ENCODE peak calls at places on chromosomes 12 and 14, in ten cellular contexts. K is astrocyte of the hippocampus; S is CD4-positive, CD25-positive, alpha-beta regulatory T cell; P is Right ventricle myocardium superior; Y is NAMALWA; R is iPS DF 19.7; I is frontal cortex; Z is right lobe of liver; Q is ecto neural progenitor cell; T is glomerular endothelial cell. B is an unnamed sample.

GRCh38 chr12:13242926-13243325 is 46.4 kb downstream of the EMP1 start:
- DNase-seq in K (no peak), S (no peak), P (no peak), Y (no peak), R (no peak), I (no peak), Z (no peak), Q (no peak), T (no peak), B (no peak)

GRCh38 chr12:69570545-69571399 is 14.5 kb upstream of the CCT2 start:
- DNase-seq in K (peak), S (peak), P (no peak), Y (peak), R (no peak), I (no peak), Z (no peak), Q (no peak), T (peak), B (peak)

GRCh38 chr14:89681086-89682018 is 264.3 kb upstream of the FOXN3 start:
- DNase-seq in K (no peak), S (peak), P (no peak), Y (no peak), R (no peak), I (no peak), Z (no peak), Q (no peak), T (no peak), B (no peak)

GRCh38 chr14:77000340-77001235 is 27.9 kb downstream of the IRF2BPL start:
- DNase-seq in K (peak), S (no peak), P (peak), Y (peak), R (no peak), I (no peak), Z (no peak), Q (no peak), T (no peak), B (no peak)

GRCh38 chr12:111767362-111768158 is 827 bp downstream of the ALDH2 start:
- DNase-seq in K (peak), S (no peak), P (peak), Y (no peak), R (no peak), I (no peak), Z (no peak), Q (peak), T (no peak), B (no peak)

GRCh38 chr12:71955946-71956345 is 17.3 kb downstream of the TPH2 start:
- DNase-seq in K (peak), S (no peak), P (no peak), Y (no peak), R (no peak), I (no peak), Z (no peak), Q (no peak), T (no peak), B (no peak)

GRCh38 chr12:109637341-109637740 is 63.7 kb downstream of the MVK start:
- DNase-seq in K (no peak), S (no peak), P (no peak), Y (no peak), R (no peak), I (no peak), Z (no peak), Q (no peak), T (no peak), B (no peak)

GRCh38 chr14:93114068-93114710 is 1.5 kb downstream of the ITPK1 start:
- DNase-seq in K (peak), S (no peak), P (no peak), Y (peak), R (no peak), I (no peak), Z (no peak), Q (no peak), T (no peak), B (peak)

GRCh38 chr12:129459886-129460285 is 443.9 kb downstream of the TMEM132D start:
- DNase-seq in K (peak), S (no peak), P (no peak), Y (no peak), R (no peak), I (no peak), Z (no peak), Q (no peak), T (no peak), B (no peak)

GRCh38 chr12:55671746-55672145 is 35.1 kb downstream of the OR10P1 start:
- DNase-seq in K (no peak), S (no peak), P (no peak), Y (no peak), R (no peak), I (no peak), Z (peak), Q (no peak), T (no peak), B (no peak)

GRCh38 chr14:89892953-89893352 is 61.6 kb downstream of the EFCAB11 start:
- DNase-seq in K (no peak), S (no peak), P (no peak), Y (no peak), R (no peak), I (no peak), Z (no peak), Q (no peak), T (no peak), B (no peak)

GRCh38 chr14:104400355-104400754 is 179.2 kb upstream of the C14orf180 start:
- DNase-seq in K (no peak), S (no peak), P (no peak), Y (no peak), R (no peak), I (no peak), Z (no peak), Q (no peak), T (no peak), B (no peak)